ENCODE peak calls at places on chromosomes 11 and 22, in four cellular contexts. One of them, this sample, is unnamed.

GRCh38 chr11:27701262-27702105 is 1.2 kb upstream of the BDNF start:
- DNase-seq in germinal center: no peak
- DNase-seq in activated T-helper 9 cell treated with anti-CD3 and anti-CD28 coated beads, Interleukin-2, amount 50 U/mL, for 16 hours: no peak
- DNase-seq in M059J: peak
- DNase-seq in this sample: peak

GRCh38 chr11:126948563-126948962 is 52.0 kb downstream of the KIRREL3 start:
- DNase-seq in germinal center: no peak
- DNase-seq in activated T-helper 9 cell treated with anti-CD3 and anti-CD28 coated beads, Interleukin-2, amount 50 U/mL, for 16 hours: no peak
- DNase-seq in M059J: no peak
- DNase-seq in this sample: no peak

GRCh38 chr11:87463486-87464102 is 425.9 kb downstream of the TMEM135 start:
- DNase-seq in germinal center: peak
- DNase-seq in activated T-helper 9 cell treated with anti-CD3 and anti-CD28 coated beads, Interleukin-2, amount 50 U/mL, for 16 hours: no peak
- DNase-seq in M059J: peak
- DNase-seq in this sample: peak

GRCh38 chr11:72039108-72039850 is 40.6 kb downstream of the IL18BP start:
- DNase-seq in germinal center: no peak
- DNase-seq in activated T-helper 9 cell treated with anti-CD3 and anti-CD28 coated beads, Interleukin-2, amount 50 U/mL, for 16 hours: no peak
- DNase-seq in M059J: no peak
- DNase-seq in this sample: no peak

GRCh38 chr22:28250036-28250695 is 331.1 kb upstream of the PITPNB start:
- DNase-seq in germinal center: no peak
- DNase-seq in activated T-helper 9 cell treated with anti-CD3 and anti-CD28 coated beads, Interleukin-2, amount 50 U/mL, for 16 hours: no peak
- DNase-seq in M059J: no peak
- DNase-seq in this sample: no peak

GRCh38 chr11:20762980-20763379 is 93.6 kb downstream of the NELL1 start:
- DNase-seq in germinal center: no peak
- DNase-seq in activated T-helper 9 cell treated with anti-CD3 and anti-CD28 coated beads, Interleukin-2, amount 50 U/mL, for 16 hours: no peak
- DNase-seq in M059J: no peak
- DNase-seq in this sample: no peak

GRCh38 chr22:37283393-37283937 is 1.2 kb downstream of the CYTH4 start:
- DNase-seq in germinal center: peak
- DNase-seq in activated T-helper 9 cell treated with anti-CD3 and anti-CD28 coated beads, Interleukin-2, amount 50 U/mL, for 16 hours: peak
- DNase-seq in M059J: no peak
- DNase-seq in this sample: no peak

GRCh38 chr11:78735711-78736110 is 161.0 kb upstream of the NARS2 start:
- DNase-seq in germinal center: no peak
- DNase-seq in activated T-helper 9 cell treated with anti-CD3 and anti-CD28 coated beads, Interleukin-2, amount 50 U/mL, for 16 hours: no peak
- DNase-seq in M059J: no peak
- DNase-seq in this sample: no peak

GRCh38 chr11:65150513-65151271 is 16.4 kb upstream of the SYVN1 start:
- DNase-seq in germinal center: no peak
- DNase-seq in activated T-helper 9 cell treated with anti-CD3 and anti-CD28 coated beads, Interleukin-2, amount 50 U/mL, for 16 hours: no peak
- DNase-seq in M059J: peak
- DNase-seq in this sample: peak

GRCh38 chr11:34643846-34644245 is 23.0 kb downstream of the EHF start:
- DNase-seq in germinal center: no peak
- DNase-seq in activated T-helper 9 cell treated with anti-CD3 and anti-CD28 coated beads, Interleukin-2, amount 50 U/mL, for 16 hours: no peak
- DNase-seq in M059J: peak
- DNase-seq in this sample: no peak

GRCh38 chr22:19621372-19622060 is 92.8 kb upstream of the SEPTIN5 start:
- DNase-seq in germinal center: no peak
- DNase-seq in activated T-helper 9 cell treated with anti-CD3 and anti-CD28 coated beads, Interleukin-2, amount 50 U/mL, for 16 hours: no peak
- DNase-seq in M059J: no peak
- DNase-seq in this sample: no peak

GRCh38 chr22:40324468-40325305 is 21.6 kb upstream of the ADSL start:
- DNase-seq in germinal center: no peak
- DNase-seq in activated T-helper 9 cell treated with anti-CD3 and anti-CD28 coated beads, Interleukin-2, amount 50 U/mL, for 16 hours: no peak
- DNase-seq in M059J: no peak
- DNase-seq in this sample: no peak

GRCh38 chr22:39343259-39344045 is 6.3 kb upstream of the SYNGR1 start:
- DNase-seq in germinal center: peak
- DNase-seq in activated T-helper 9 cell treated with anti-CD3 and anti-CD28 coated beads, Interleukin-2, amount 50 U/mL, for 16 hours: peak
- DNase-seq in M059J: peak
- DNase-seq in this sample: peak